ENCODE peak calls at places on chromosomes 5 and 9, in seven cellular contexts. R, H, N, P, L, K and U are unnamed samples.
A peak's percentile ranks its signal among the peaks of the same experiment; 100 is the strongest.

GRCh38 chr5:138354387-138354786 is 1.9 kb downstream of the KDM3B start:
- DNase-seq in N (no peak), K (no peak), R (no peak), H (no peak), L (no peak), P (no peak), U (no peak)

GRCh38 chr5:179164331-179165311 is 104.4 kb downstream of the ZNF354C start:
- DNase-seq in N (no peak), H (no peak), K (no peak), R (no peak), L (no peak), P (no peak), U (no peak)

GRCh38 chr9:126297656-126298318 is 28.8 kb upstream of the MVB12B start:
- DNase-seq in H (no peak), R (no peak), K (no peak), P (no peak), L (no peak), N (no peak), U (no peak)

GRCh38 chr5:141199359-141200235 is at the start of gene PCDHB11:
- DNase-seq in N (no peak), P (no peak), L (peak; percentile 9), R (no peak), K (no peak), H (no peak), U (no peak)

GRCh38 chr5:168879929-168880328 is 300.8 kb upstream of the PANK3 start:
- DNase-seq in K (no peak), R (no peak), L (no peak), N (peak; percentile 66), H (no peak), P (no peak), U (no peak)

GRCh38 chr5:1113332-1113690 is 1.4 kb upstream of the SLC12A7 start:
- DNase-seq in L (no peak), R (no peak), N (no peak), K (no peak), H (no peak), P (no peak), U (no peak)

GRCh38 chr5:4373051-4373450 is 767.1 kb upstream of the ADAMTS16 start:
- DNase-seq in L (no peak), R (no peak), N (no peak), P (no peak), K (no peak), H (no peak), U (no peak)

GRCh38 chr5:90000351-90000750 is 409.2 kb downstream of the CETN3 start:
- DNase-seq in L (no peak), H (no peak), N (no peak), K (no peak), R (no peak), P (no peak), U (no peak)

GRCh38 chr5:149019562-149020140 is 43.2 kb downstream of the SH3TC2 start:
- DNase-seq in H (no peak), N (no peak), P (no peak), L (no peak), R (no peak), K (no peak), U (no peak)

GRCh38 chr5:171524461-171524860 is 105.0 kb downstream of the FGF18 start:
- DNase-seq in L (no peak), R (no peak), K (no peak), H (no peak), N (no peak), P (no peak), U (no peak)

GRCh38 chr9:93665566-93666278 is 89.3 kb downstream of the PHF2 start:
- DNase-seq in N (no peak), H (no peak), P (no peak), K (no peak), L (no peak), R (peak; percentile 26), U (no peak)

GRCh38 chr5:107776506-107776905 is 105.8 kb upstream of the EFNA5 start:
- DNase-seq in N (no peak), K (no peak), P (no peak), H (no peak), L (no peak), R (no peak), U (no peak)

GRCh38 chr9:34046784-34047379 is 1.8 kb downstream of the UBAP2 start:
- DNase-seq in P (no peak), H (no peak), L (no peak), N (peak; percentile 29), R (no peak), K (no peak), U (no peak)

GRCh38 chr5:76527685-76528161 is 95.5 kb downstream of the F2RL2 start:
- DNase-seq in L (no peak), H (no peak), N (peak; percentile 6), K (no peak), P (no peak), R (no peak), U (no peak)

GRCh38 chr9:93891549-93892310 is 63.4 kb downstream of the BARX1 start:
- DNase-seq in H (peak; percentile 9), L (no peak), K (no peak), P (no peak), R (no peak), N (no peak), U (no peak)

GRCh38 chr9:84293001-84293798 is 47.4 kb downstream of the SLC28A3 start:
- DNase-seq in N (no peak), H (peak; percentile 26), K (no peak), R (no peak), P (no peak), L (no peak), U (no peak)

GRCh38 chr9:102652471-102652870 is 342.7 kb upstream of the CYLC2 start:
- DNase-seq in P (no peak), L (no peak), H (no peak), R (no peak), N (no peak), K (no peak), U (no peak)

GRCh38 chr9:137276757-137277328 is 683 bp upstream of the TOR4A start:
- DNase-seq in L (no peak), N (peak; percentile 51), K (no peak), H (no peak), P (peak; percentile 49), R (no peak), U (no peak)

GRCh38 chr5:60355181-60355580 is 344.8 kb downstream of the DEPDC1B start:
- DNase-seq in L (no peak), K (no peak), H (no peak), P (no peak), R (no peak), N (no peak), U (no peak)

GRCh38 chr5:28404363-28405071 is 1366.1 kb upstream of the CDH9 start:
- DNase-seq in N (no peak), H (no peak), L (no peak), P (no peak), K (no peak), R (no peak), U (no peak)

GRCh38 chr9:93501406-93501805 is 48.0 kb upstream of the FAM120AOS start:
- DNase-seq in N (no peak), H (no peak), R (no peak), L (no peak), K (no peak), P (no peak), U (no peak)